ENCODE peak calls at places on chromosomes 4 and X, in six cellular contexts. One of them, this sample, is unnamed.

GRCh38 chr4:4995866-4996265 is 23.4 kb downstream of the CYTL1 start:
- DNase-seq in BJ: no peak
- DNase-seq in astrocyte of the spinal cord: no peak
- DNase-seq in glutamatergic neuron: no peak
- DNase-seq in endothelial cell of umbilical vein: no peak
- DNase-seq in IMR-90: no peak
- DNase-seq in this sample: no peak

GRCh38 chr4:98793658-98794057 is 135.2 kb upstream of the TSPAN5 start:
- DNase-seq in endothelial cell of umbilical vein: no peak
- DNase-seq in BJ: no peak
- DNase-seq in IMR-90: no peak
- DNase-seq in glutamatergic neuron: no peak
- DNase-seq in astrocyte of the spinal cord: no peak
- DNase-seq in this sample: no peak

GRCh38 chrX:56288607-56289006 is 56.5 kb downstream of the KLF8 start:
- DNase-seq in BJ: no peak
- DNase-seq in IMR-90: no peak
- DNase-seq in glutamatergic neuron: no peak
- DNase-seq in endothelial cell of umbilical vein: no peak
- DNase-seq in astrocyte of the spinal cord: no peak
- DNase-seq in this sample: no peak

GRCh38 chr4:108030332-108030731 is 40.6 kb downstream of the HADH start:
- DNase-seq in BJ: peak; percentile 16
- DNase-seq in glutamatergic neuron: peak; percentile 60
- DNase-seq in astrocyte of the spinal cord: peak; percentile 76
- DNase-seq in IMR-90: peak; percentile 76
- DNase-seq in endothelial cell of umbilical vein: peak; percentile 49
- DNase-seq in this sample: peak; percentile 89

GRCh38 chr4:185566972-185567749 is 31.9 kb upstream of the PDLIM3 start:
- DNase-seq in astrocyte of the spinal cord: peak; percentile 89
- DNase-seq in BJ: peak; percentile 25
- DNase-seq in IMR-90: peak; percentile 90
- DNase-seq in glutamatergic neuron: no peak
- DNase-seq in endothelial cell of umbilical vein: peak; percentile 93
- DNase-seq in this sample: no peak

GRCh38 chrX:10467793-10468192 is 152.6 kb downstream of the MID1 start:
- DNase-seq in astrocyte of the spinal cord: peak; percentile 60
- DNase-seq in IMR-90: peak; percentile 54
- DNase-seq in endothelial cell of umbilical vein: no peak
- DNase-seq in glutamatergic neuron: no peak
- DNase-seq in BJ: no peak
- DNase-seq in this sample: no peak

GRCh38 chr4:20433101-20433705 is 181.5 kb downstream of the SLIT2 start:
- DNase-seq in IMR-90: no peak
- DNase-seq in glutamatergic neuron: no peak
- DNase-seq in astrocyte of the spinal cord: no peak
- DNase-seq in BJ: no peak
- DNase-seq in endothelial cell of umbilical vein: peak; percentile 51
- DNase-seq in this sample: no peak

GRCh38 chr4:12022409-12022808 is 593.7 kb upstream of the HS3ST1 start:
- DNase-seq in BJ: no peak
- DNase-seq in IMR-90: no peak
- DNase-seq in astrocyte of the spinal cord: no peak
- DNase-seq in glutamatergic neuron: no peak
- DNase-seq in endothelial cell of umbilical vein: no peak
- DNase-seq in this sample: no peak

GRCh38 chrX:71067727-71068051 is 445 bp downstream of the SNX12 start:
- DNase-seq in glutamatergic neuron: no peak
- DNase-seq in IMR-90: no peak
- DNase-seq in astrocyte of the spinal cord: no peak
- DNase-seq in endothelial cell of umbilical vein: no peak
- DNase-seq in BJ: no peak
- DNase-seq in this sample: no peak

GRCh38 chr4:74318270-74318669 is 10.0 kb downstream of the EPGN start:
- DNase-seq in IMR-90: no peak
- DNase-seq in glutamatergic neuron: no peak
- DNase-seq in BJ: no peak
- DNase-seq in endothelial cell of umbilical vein: no peak
- DNase-seq in astrocyte of the spinal cord: no peak
- DNase-seq in this sample: no peak

GRCh38 chrX:101191217-101191750 is 28.3 kb upstream of the DRP2 start:
- DNase-seq in IMR-90: no peak
- DNase-seq in endothelial cell of umbilical vein: peak; percentile 29
- DNase-seq in astrocyte of the spinal cord: no peak
- DNase-seq in glutamatergic neuron: peak; percentile 34
- DNase-seq in BJ: no peak
- DNase-seq in this sample: peak; percentile 4

GRCh38 chrX:41556958-41557357 is 109.8 kb downstream of the NYX start:
- DNase-seq in astrocyte of the spinal cord: no peak
- DNase-seq in endothelial cell of umbilical vein: no peak
- DNase-seq in IMR-90: no peak
- DNase-seq in BJ: no peak
- DNase-seq in glutamatergic neuron: no peak
- DNase-seq in this sample: peak; percentile 2

GRCh38 chr4:155972098-155972497 is 18.4 kb upstream of the CTSO start:
- DNase-seq in astrocyte of the spinal cord: peak; percentile 26
- DNase-seq in glutamatergic neuron: no peak
- DNase-seq in endothelial cell of umbilical vein: no peak
- DNase-seq in BJ: no peak
- DNase-seq in IMR-90: peak; percentile 38
- DNase-seq in this sample: peak; percentile 7

DNA sequence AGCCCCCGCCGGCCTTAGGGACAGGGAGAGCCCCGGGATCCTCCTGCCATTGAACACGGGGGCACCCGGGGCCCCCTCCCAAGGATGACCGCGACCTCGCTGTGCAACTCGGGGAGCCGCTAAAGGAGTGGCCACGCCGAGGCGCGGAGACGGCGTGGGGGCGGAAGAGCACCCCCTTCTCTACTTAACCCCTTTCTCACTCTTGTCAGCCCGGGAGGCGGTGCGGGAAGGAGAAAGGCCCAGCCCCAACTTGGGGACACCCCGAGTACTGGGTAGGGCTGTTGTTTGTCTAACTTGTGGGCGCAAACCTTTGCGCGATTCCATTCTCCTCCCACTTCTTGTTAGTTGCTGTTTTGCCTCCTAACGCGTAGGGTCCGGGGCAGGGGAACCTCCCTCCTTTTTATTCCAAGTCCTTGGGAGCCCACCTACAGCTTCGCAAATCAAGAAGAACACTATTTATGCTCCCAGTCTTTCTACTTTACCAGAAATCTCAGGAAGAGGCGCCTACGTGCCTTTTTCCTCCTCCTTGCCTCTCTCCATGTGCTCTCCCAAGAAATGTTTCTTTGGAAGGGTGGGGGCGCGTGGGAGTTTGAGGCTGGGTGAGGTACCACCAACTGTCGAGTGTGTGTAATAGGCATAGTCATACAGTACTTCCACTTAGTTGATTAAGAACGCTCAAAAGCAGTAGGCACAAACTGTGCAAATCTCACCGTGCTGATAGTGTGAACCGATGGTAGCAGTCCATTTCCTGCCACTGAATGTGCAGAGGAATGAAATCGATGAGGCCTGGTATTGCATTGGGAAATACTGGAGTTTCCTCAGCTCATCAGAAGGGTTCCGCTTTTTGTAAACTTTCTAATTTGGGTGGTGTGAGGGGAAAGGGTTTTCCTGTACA is 810 bp downstream of the DIAPH2 start:
- DNase-seq in glutamatergic neuron: peak; percentile 21
- DNase-seq in IMR-90: peak; percentile 55
- DNase-seq in endothelial cell of umbilical vein: peak; percentile 63
- DNase-seq in BJ: no peak
- DNase-seq in astrocyte of the spinal cord: peak; percentile 45
- DNase-seq in this sample: peak; percentile 62
- TF ChIP-seq CTCF in glutamatergic neuron: no peak
- TF ChIP-seq CTCF in IMR-90: no peak
- TF ChIP-seq CTCF in endothelial cell of umbilical vein: no peak
- TF ChIP-seq CTCF in BJ: no peak
- TF ChIP-seq CTCF in astrocyte of the spinal cord: no peak
- TF ChIP-seq CTCF in this sample: no peak

DNA sequence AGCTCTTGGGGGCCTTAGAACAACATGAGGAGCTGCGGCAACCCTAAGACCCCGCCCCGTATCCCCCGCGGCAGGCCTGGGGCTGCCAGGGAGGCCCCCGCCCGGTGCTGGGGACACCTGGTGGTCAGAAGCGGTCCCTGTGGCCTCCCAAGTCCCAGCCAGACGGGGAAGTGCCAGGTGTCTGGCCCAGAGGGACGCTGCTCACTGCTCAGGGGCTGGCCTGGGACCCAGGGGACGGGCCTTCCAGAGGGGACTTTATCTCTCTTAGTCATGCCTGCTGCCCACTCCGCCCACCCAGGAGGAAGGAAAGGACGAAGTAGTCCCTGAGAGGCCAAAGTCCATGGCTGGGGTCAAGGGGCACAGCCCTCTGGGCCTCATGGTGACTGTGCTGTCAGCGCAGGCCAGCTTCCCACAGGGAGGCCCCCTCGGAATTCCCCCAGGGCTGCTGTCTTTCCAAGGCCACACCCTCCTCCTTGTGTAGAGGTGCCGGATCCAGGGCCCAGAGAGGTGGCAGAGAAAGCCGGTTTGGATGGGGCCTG is 31.0 kb upstream of the HTRA3 start:
- DNase-seq in BJ: no peak
- DNase-seq in endothelial cell of umbilical vein: no peak
- DNase-seq in IMR-90: no peak
- DNase-seq in astrocyte of the spinal cord: no peak
- DNase-seq in glutamatergic neuron: peak; percentile 55
- DNase-seq in this sample: no peak
- TF ChIP-seq CTCF in BJ: peak; percentile 49
- TF ChIP-seq CTCF in endothelial cell of umbilical vein: no peak
- TF ChIP-seq CTCF in IMR-90: peak; percentile 39
- TF ChIP-seq CTCF in astrocyte of the spinal cord: peak; percentile 52
- TF ChIP-seq CTCF in glutamatergic neuron: peak; percentile 59
- TF ChIP-seq CTCF in this sample: no peak

DNA sequence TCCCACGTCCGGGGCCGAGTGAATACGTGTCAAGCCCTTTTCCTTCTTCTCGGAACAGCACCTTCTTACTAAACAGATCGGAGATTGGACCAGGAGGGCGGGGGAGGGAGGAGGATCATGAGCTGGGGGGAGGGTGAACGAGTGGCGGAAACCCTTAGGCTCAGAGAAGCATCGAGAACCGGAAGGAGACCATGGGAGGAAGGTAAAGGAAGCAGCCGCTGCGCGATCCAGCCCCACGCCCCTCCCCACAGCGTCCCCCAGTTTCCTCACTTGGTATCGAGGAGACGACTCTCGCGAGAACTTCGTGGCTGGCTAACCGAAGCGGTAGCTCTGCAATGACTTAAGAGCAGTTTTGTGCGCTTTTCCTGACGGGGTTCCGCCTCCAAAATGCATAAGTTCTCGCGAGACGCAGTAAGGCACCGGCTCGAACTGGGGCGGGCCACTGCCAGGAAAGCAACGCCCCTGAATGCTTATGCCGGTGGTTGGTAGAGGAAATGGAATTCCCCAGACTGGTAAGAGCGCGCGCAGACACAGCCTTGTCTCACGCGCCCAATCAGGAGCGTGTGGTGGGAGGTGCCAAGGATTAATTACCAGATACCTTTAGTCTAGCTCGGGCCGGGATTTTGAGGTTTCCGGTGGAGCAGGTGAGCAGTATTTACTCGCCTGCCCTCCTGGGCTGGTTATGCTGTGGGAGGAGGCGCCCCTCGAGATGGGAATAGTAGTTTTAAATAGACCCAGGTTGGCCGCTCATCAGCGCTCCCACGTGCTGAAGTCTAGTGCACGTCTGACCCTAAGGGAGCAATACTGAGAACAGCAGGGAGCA is 534 bp upstream of the UBE2D3 start:
- DNase-seq in glutamatergic neuron: peak; percentile 97
- DNase-seq in IMR-90: peak; percentile 100
- DNase-seq in endothelial cell of umbilical vein: peak; percentile 100
- DNase-seq in BJ: peak; percentile 100
- DNase-seq in astrocyte of the spinal cord: peak; percentile 100
- DNase-seq in this sample: peak; percentile 100
- TF ChIP-seq CTCF in glutamatergic neuron: no peak
- TF ChIP-seq CTCF in IMR-90: no peak
- TF ChIP-seq CTCF in endothelial cell of umbilical vein: no peak
- TF ChIP-seq CTCF in BJ: no peak
- TF ChIP-seq CTCF in astrocyte of the spinal cord: no peak
- TF ChIP-seq CTCF in this sample: no peak

DNA sequence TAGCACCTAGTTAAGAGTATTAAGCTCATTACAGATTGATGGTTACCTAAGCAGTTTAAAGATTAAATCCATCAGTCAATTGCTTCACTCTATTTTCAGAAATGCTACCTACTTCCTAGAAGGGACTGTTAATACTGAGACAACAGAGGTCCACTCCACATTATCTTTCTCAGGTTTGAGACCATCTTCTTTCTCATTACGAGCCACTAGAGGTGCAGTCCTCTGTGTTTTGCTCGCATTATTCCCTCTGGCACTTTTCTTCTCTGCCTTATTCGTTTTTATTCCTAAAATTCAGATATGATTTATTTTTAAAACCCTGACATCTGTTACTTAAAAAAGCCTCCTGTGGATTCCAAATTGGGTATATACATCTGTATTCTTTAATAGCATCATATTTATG is 459.1 kb downstream of the FSTL5 start:
- DNase-seq in BJ: no peak
- DNase-seq in IMR-90: no peak
- DNase-seq in glutamatergic neuron: no peak
- DNase-seq in endothelial cell of umbilical vein: no peak
- DNase-seq in astrocyte of the spinal cord: no peak
- DNase-seq in this sample: no peak
- TF ChIP-seq CTCF in BJ: no peak
- TF ChIP-seq CTCF in IMR-90: no peak
- TF ChIP-seq CTCF in glutamatergic neuron: no peak
- TF ChIP-seq CTCF in endothelial cell of umbilical vein: no peak
- TF ChIP-seq CTCF in astrocyte of the spinal cord: no peak
- TF ChIP-seq CTCF in this sample: no peak

DNA sequence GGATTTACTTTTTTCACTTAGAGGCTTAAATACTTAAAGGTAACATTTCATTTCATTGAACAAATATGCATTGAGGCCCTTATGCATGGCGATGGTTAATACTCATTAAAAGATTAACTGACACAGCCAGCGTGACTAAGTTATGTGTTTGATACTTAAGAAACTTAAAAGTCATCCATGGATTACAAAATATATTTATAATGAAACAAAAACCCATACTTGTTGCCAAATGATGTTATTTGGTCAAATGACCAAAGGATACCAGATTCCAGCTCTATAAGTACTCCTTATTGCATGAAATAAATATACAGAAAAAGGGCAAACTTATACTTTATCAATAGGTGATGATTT is 26.7 kb downstream of the ZNF330 start:
- DNase-seq in astrocyte of the spinal cord: no peak
- DNase-seq in glutamatergic neuron: no peak
- DNase-seq in endothelial cell of umbilical vein: no peak
- DNase-seq in IMR-90: no peak
- DNase-seq in BJ: no peak
- DNase-seq in this sample: no peak
- TF ChIP-seq CTCF in astrocyte of the spinal cord: no peak
- TF ChIP-seq CTCF in glutamatergic neuron: no peak
- TF ChIP-seq CTCF in endothelial cell of umbilical vein: no peak
- TF ChIP-seq CTCF in IMR-90: no peak
- TF ChIP-seq CTCF in BJ: no peak
- TF ChIP-seq CTCF in this sample: no peak